ENCODE peak calls at places on chromosomes 11 and 22, in five cellular contexts. C is suprapubic skin, W is PC-9, K is lung, X is body of pancreas. F is an unnamed sample.

GRCh38 chr11:77093056-77093891 is 9.4 kb upstream of the OMP start:
- DNase-seq in X (peak; percentile 9), W (no peak), K (no peak), C (no peak), F (no peak)

GRCh38 chr22:50656122-50657070 is 16.2 kb upstream of the SHANK3 start:
- DNase-seq in W (peak; percentile 92), K (no peak), C (no peak), X (no peak), F (no peak)

GRCh38 chr22:21665047-21665851 is 563 bp upstream of the PPIL2 start:
- DNase-seq in X (no peak), C (no peak), K (no peak), W (no peak), F (no peak)

GRCh38 chr11:31106326-31106725 is 263.2 kb downstream of the DCDC1 start:
- DNase-seq in K (no peak), C (no peak), X (no peak), W (no peak), F (no peak)

GRCh38 chr11:61080986-61081590 is 21.2 kb upstream of the CD5 start:
- DNase-seq in W (no peak), K (no peak), C (no peak), X (no peak), F (no peak)

GRCh38 chr11:43376594-43376993 is 17.9 kb downstream of the TTC17 start:
- DNase-seq in X (no peak), C (no peak), K (no peak), W (peak; percentile 87), F (no peak)

GRCh38 chr11:91299980-91300379 is 924.6 kb upstream of the FAT3 start:
- DNase-seq in W (no peak), X (no peak), K (no peak), C (no peak), F (no peak)

GRCh38 chr11:17351510-17352176 is at the start of gene NCR3LG1:
- DNase-seq in X (peak; percentile 52), C (peak; percentile 83), W (peak; percentile 46), K (peak; percentile 56), F (peak; percentile 5)

GRCh38 chr11:95788921-95789505 is 569 bp downstream of the FAM76B start:
- DNase-seq in X (peak; percentile 15), W (peak; percentile 41), C (no peak), K (peak; percentile 29), F (no peak)

GRCh38 chr11:36186340-36186739 is 102.9 kb downstream of the COMMD9 start:
- DNase-seq in C (no peak), W (no peak), K (no peak), X (no peak), F (peak; percentile 25)

GRCh38 chr11:11039249-11039965 is 181.6 kb upstream of the ZBED5 start:
- DNase-seq in C (no peak), K (no peak), W (no peak), X (no peak), F (peak; percentile 13)

GRCh38 chr11:9689721-9690120 is 25.8 kb downstream of the SWAP70 start:
- DNase-seq in X (no peak), C (no peak), W (no peak), K (no peak), F (no peak)

GRCh38 chr11:47442514-47442913 is 6.4 kb downstream of the RAPSN start:
- DNase-seq in K (no peak), X (no peak), C (no peak), W (no peak), F (no peak)

GRCh38 chr11:75667831-75668507 is 869 bp downstream of the MAP6 start:
- DNase-seq in K (no peak), C (no peak), X (peak; percentile 58), W (no peak), F (no peak)

GRCh38 chr11:103940542-103940941 is 95.9 kb upstream of the DDI1 start:
- DNase-seq in K (no peak), W (peak; percentile 86), C (no peak), X (no peak), F (no peak)

GRCh38 chr11:103395612-103396011 is 286.4 kb downstream of the DYNC2H1 start:
- DNase-seq in K (no peak), W (no peak), X (no peak), C (no peak), F (no peak)

GRCh38 chr22:42299586-42300285 is 29.3 kb upstream of the TCF20 start:
- DNase-seq in K (no peak), W (no peak), X (no peak), C (no peak), F (no peak)

GRCh38 chr22:29693671-29694070 is 26.1 kb upstream of the CABP7 start:
- DNase-seq in C (no peak), K (no peak), W (no peak), X (no peak), F (no peak)

GRCh38 chr22:42462016-42462415 is 29.8 kb upstream of the NFAM1 start:
- DNase-seq in K (no peak), C (no peak), X (no peak), W (peak; percentile 54), F (no peak)

GRCh38 chr11:115941481-115941993 is 437.3 kb upstream of the CADM1 start:
- DNase-seq in C (no peak), X (peak; percentile 25), W (peak; percentile 59), K (no peak), F (no peak)

GRCh38 chr11:21783954-21784353 is 408.9 kb upstream of the ANO5 start:
- DNase-seq in W (no peak), K (no peak), X (no peak), C (no peak), F (no peak)

GRCh38 chr11:125945797-125946520 is at the start of gene VSIG10L2:
- DNase-seq in W (no peak), X (no peak), C (no peak), K (no peak), F (no peak)

GRCh38 chr11:64746486-64746885 is 2.5 kb upstream of the RASGRP2 start:
- DNase-seq in W (no peak), K (no peak), C (no peak), X (no peak), F (no peak)
- H3K4me3 ChIP-seq in W (no peak overlapping the region), K (no peak overlapping the region), C (no peak overlapping the region), X (no peak overlapping the region), F (no peak overlapping the region)

GRCh38 chr11:72102631-72102945 is 509 bp downstream of the LAMTOR1 start:
- DNase-seq in W (no peak), K (no peak), C (no peak), X (no peak), F (no peak)
- TF ChIP-seq CTCF in W (no peak), K (no peak), C (no peak), X (no peak), F (no peak)

GRCh38 chr11:5257296-5257695 is 2.7 kb upstream of the HBG2 start:
- DNase-seq in C (no peak), W (no peak), X (no peak), K (no peak), F (no peak)

DNA sequence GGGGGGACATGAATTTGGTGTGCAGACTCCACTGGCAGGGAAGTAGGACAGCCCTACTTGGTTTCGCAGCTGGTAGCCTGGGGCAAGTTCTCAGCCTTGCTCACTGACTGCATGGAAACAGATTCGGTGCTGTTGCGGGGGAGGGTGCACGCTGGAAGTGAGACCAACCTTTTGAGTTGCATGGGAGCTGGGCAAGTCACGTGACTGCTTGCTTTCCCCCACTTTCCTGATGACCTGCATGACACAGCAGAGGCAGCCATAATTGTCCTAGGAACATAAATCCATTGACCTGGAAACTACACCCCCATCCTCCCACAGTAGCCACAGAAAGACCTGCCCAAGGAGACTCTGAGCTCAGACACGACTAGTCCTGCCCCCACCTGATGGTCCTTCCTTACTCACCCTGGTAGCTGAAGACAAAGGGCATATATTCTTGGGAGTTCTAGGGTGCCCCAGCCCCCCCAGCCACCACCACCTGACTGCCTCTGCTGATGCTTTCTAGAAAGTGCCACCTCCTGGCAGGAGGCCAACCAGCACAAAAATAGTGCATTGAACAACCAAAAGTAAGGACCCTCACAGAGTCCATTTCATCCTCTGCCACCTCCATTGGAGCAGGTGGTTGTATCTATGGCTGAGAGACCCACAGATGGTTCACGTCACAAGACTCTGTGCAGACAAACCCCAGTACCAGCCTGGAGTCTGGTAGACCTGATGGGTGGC is 4.1 kb upstream of the HBG2 start:
- DNase-seq in W (no peak), C (no peak), X (no peak), K (no peak), F (no peak)
- H3K36me3 ChIP-seq in W (no peaks in the 10 kb centered on the region), C (no peaks in the 10 kb centered on the region), X (no peaks in the 10 kb centered on the region), K (no peaks in the 10 kb centered on the region), F (no peaks in the 10 kb centered on the region)

GRCh38 chr11:85088286-85088685 is 538.9 kb downstream of the DLG2 start:
- DNase-seq in C (no peak), K (no peak), W (no peak), X (no peak), F (no peak)

GRCh38 chr11:85086511-85087284 is 540.4 kb downstream of the DLG2 start:
- DNase-seq in K (no peak), W (peak; percentile 88), X (no peak), C (no peak), F (no peak)

GRCh38 chr11:85094795-85095194 is 532.3 kb downstream of the DLG2 start:
- DNase-seq in W (no peak), K (no peak), C (no peak), X (no peak), F (no peak)

GRCh38 chr11:85095239-85095638 is 531.9 kb downstream of the DLG2 start:
- DNase-seq in X (no peak), W (no peak), K (no peak), C (no peak), F (no peak)

DNA sequence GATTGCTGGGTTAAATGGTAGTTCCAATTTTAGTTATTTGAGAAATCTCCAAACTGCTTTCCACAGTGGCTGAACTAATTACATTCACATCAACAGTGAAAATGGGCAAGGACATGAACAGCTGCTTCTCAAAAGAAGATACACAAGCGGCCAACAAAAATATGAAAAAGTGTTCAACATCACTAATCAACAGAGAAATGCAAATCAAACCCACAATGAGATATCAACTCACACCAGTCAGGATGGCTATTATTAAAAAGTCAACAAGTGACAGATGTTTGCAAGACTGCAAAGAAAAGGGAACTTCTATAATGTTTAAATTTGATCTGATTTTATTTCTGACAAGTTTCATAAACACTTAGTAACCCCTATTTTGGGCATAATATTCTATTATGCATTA is 537.5 kb downstream of the DLG2 start:
- DNase-seq in K (no peak), C (no peak), X (no peak), W (no peak), F (no peak)
- H3K4me3 ChIP-seq in K (no peak overlapping the region), C (no peak overlapping the region), X (no peak overlapping the region), W (no peak overlapping the region), F (no peak overlapping the region)

GRCh38 chr11:1761857-1762536 is 1.7 kb downstream of the CTSD start:
- DNase-seq in X (no peak), K (no peak), C (no peak), W (no peak), F (no peak)

GRCh38 chr11:1765871-1766718 is 2.4 kb upstream of the CTSD start:
- DNase-seq in C (no peak), K (no peak), X (peak; percentile 7), W (no peak), F (no peak)

GRCh38 chr11:1762537-1763302 is 1.0 kb downstream of the CTSD start:
- DNase-seq in X (peak; percentile 92), K (peak; percentile 84), W (peak; percentile 84), C (no peak), F (no peak)

GRCh38 chr11:1763336-1763795 is 361 bp downstream of the CTSD start:
- DNase-seq in C (no peak), K (no peak), W (no peak), X (no peak), F (no peak)

GRCh38 chr11:1763796-1764661 is at the start of gene CTSD:
- DNase-seq in K (peak; percentile 91), W (no peak), X (peak; percentile 91), C (peak; percentile 95), F (no peak)
- TF ChIP-seq CTCF in K (no peak), W (no peak), X (no peak), C (no peak), F (peak; percentile 8)

F was measured in BJ.